ENCODE peak calls at places on chromosomes 3 and 15, in seven cellular contexts. R, W, I, G, P, N and J are unnamed samples.
A peak's percentile ranks its signal among the peaks of the same experiment; 100 is the strongest.

GRCh38 chr15:42999201-42999779 is 78.7 kb upstream of the TTBK2 start:
- DNase-seq in I (no peak), P (no peak), R (no peak), W (no peak), G (no peak), N (no peak), J (no peak)

GRCh38 chr3:120682095-120682681 is at the start of gene HGD:
- DNase-seq in N (no peak), W (no peak), I (no peak), R (no peak), G (no peak), P (no peak), J (no peak)

GRCh38 chr15:73956276-73957086 is 30.2 kb downstream of the LOXL1 start:
- DNase-seq in I (peak; percentile 66), R (peak; percentile 98), N (no peak), G (no peak), P (peak; percentile 91), W (peak; percentile 95), J (peak; percentile 80)

GRCh38 chr3:13998831-13999230 is 119.0 kb upstream of the WNT7A start:
- DNase-seq in I (no peak), G (no peak), P (no peak), W (no peak), R (no peak), N (no peak), J (no peak)

GRCh38 chr15:41820791-41821423 is 7.0 kb upstream of the JMJD7 start:
- DNase-seq in I (no peak), P (no peak), R (no peak), G (no peak), W (no peak), N (no peak), J (peak; percentile 58)

GRCh38 chr3:77326586-77326985 is 286.7 kb downstream of the ROBO2 start:
- DNase-seq in W (no peak), P (no peak), N (no peak), I (no peak), R (no peak), G (no peak), J (no peak)

GRCh38 chr3:112333386-112334334 is 704 bp downstream of the CD200 start:
- DNase-seq in W (peak; percentile 0), I (no peak), P (peak; percentile 75), N (no peak), R (peak; percentile 36), G (no peak), J (peak; percentile 76)

GRCh38 chr3:14118400-14119165 is 6.1 kb downstream of the CHCHD4 start:
- DNase-seq in P (peak; percentile 52), N (peak; percentile 64), G (no peak), R (no peak), I (no peak), W (no peak), J (no peak)

GRCh38 chr15:60000824-60001641 is 3.1 kb upstream of the FOXB1 start:
- DNase-seq in N (no peak), I (no peak), G (no peak), P (no peak), W (no peak), R (no peak), J (no peak)

GRCh38 chr15:40155270-40155910 is 5.5 kb upstream of the BUB1B start:
- DNase-seq in W (no peak), I (no peak), N (peak; percentile 69), G (no peak), P (no peak), R (no peak), J (no peak)

GRCh38 chr15:45134682-45135604 is 5.1 kb downstream of the DUOX1 start:
- DNase-seq in R (no peak), P (no peak), W (no peak), I (no peak), G (no peak), N (peak; percentile 71), J (no peak)

GRCh38 chr3:50003216-50003615 is 63.3 kb downstream of the RBM6 start:
- DNase-seq in P (no peak), G (no peak), N (no peak), I (peak; percentile 30), R (peak; percentile 60), W (peak; percentile 3), J (no peak)

GRCh38 chr3:69880069-69880640 is 119.4 kb upstream of the SAMMSON start:
- DNase-seq in P (no peak), N (no peak), W (no peak), G (no peak), I (no peak), R (no peak), J (no peak)

GRCh38 chr3:148092624-148093194 is 605.0 kb upstream of the AGTR1 start:
- DNase-seq in R (no peak), N (no peak), P (no peak), I (no peak), W (no peak), G (no peak), J (no peak)

GRCh38 chr3:51539291-51539891 is 872 bp downstream of the RAD54L2 start:
- DNase-seq in I (peak; percentile 19), W (peak; percentile 46), R (peak; percentile 86), P (peak; percentile 52), G (no peak), N (no peak), J (peak; percentile 61)

GRCh38 chr3:158788446-158788845 is 13.4 kb upstream of the MFSD1 start:
- DNase-seq in I (no peak), N (no peak), W (no peak), P (no peak), R (peak; percentile 31), G (no peak), J (no peak)

GRCh38 chr3:133895208-133896001 is at the start of gene RAB6B:
- DNase-seq in G (no peak), W (peak; percentile 32), R (peak; percentile 51), N (peak; percentile 71), I (no peak), P (peak; percentile 16), J (no peak)

GRCh38 chr3:22585504-22585903 is 617.6 kb upstream of the UBE2E2 start:
- DNase-seq in G (no peak), N (no peak), P (no peak), I (no peak), W (no peak), R (peak; percentile 76), J (no peak)

GRCh38 chr3:115190747-115191146 is 43.7 kb upstream of the ZBTB20 start:
- DNase-seq in G (no peak), R (no peak), I (no peak), W (no peak), P (no peak), N (no peak), J (no peak)

GRCh38 chr15:90872481-90873184 is 4.2 kb downstream of the FURIN start:
- DNase-seq in N (no peak), W (peak; percentile 71), I (peak; percentile 67), G (peak; percentile 32), R (peak; percentile 86), P (peak; percentile 73), J (peak; percentile 47)

GRCh38 chr15:59292393-59292792 is 80.3 kb downstream of the MYO1E start:
- DNase-seq in P (peak; percentile 63), W (peak; percentile 26), N (no peak), I (peak; percentile 54), R (peak; percentile 78), G (no peak), J (no peak)

GRCh38 chr3:16836505-16837237 is 48.1 kb upstream of the PLCL2 start:
- DNase-seq in W (peak; percentile 41), R (peak; percentile 24), I (no peak), P (peak; percentile 3), N (no peak), G (no peak), J (no peak)

GRCh38 chr3:73070675-73071575 is 9.5 kb downstream of the EBLN2 start:
- DNase-seq in R (peak; percentile 85), G (no peak), P (peak; percentile 87), I (no peak), N (no peak), W (peak; percentile 97), J (no peak)

GRCh38 chr3:73071952-73072351 is 10.5 kb downstream of the EBLN2 start:
- DNase-seq in G (no peak), W (no peak), N (no peak), P (no peak), I (no peak), R (no peak), J (no peak)

GRCh38 chr3:73072634-73073033 is 11.2 kb downstream of the EBLN2 start:
- DNase-seq in W (peak; percentile 28), P (no peak), G (no peak), N (no peak), I (no peak), R (no peak), J (no peak)

GRCh38 chr3:73074681-73075305 is 13.3 kb downstream of the EBLN2 start:
- DNase-seq in P (no peak), R (peak; percentile 45), G (no peak), I (no peak), W (peak; percentile 85), N (no peak), J (no peak)

DNA sequence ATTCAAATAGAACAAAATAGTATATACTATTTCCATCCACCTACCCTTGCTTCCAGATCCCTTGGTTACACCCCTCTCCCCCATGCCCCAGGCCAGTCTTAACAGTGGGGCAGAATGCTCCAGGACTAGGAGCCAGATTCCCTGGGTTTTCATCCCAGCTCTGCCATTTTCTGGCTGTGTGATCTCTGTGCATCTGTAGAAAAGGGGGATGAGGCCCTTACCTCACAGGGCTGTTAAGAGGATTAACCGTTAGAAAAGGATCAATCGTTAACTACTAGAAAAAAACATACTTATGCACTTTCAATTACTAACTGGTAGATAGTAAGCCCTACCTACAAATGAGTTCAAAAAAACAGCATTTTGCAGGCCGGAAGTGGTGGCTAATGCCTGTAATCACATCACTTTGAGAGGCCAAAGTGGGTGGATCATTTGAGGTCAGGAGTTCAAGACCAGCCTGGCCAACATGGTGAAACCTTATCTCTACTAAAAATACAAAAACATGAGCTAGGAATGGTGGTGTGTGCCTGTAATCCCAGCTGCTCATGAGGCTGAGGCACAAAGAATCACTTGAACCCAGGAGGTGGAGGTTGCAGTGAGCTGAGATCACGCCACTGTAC is 11.7 kb downstream of the EBLN2 start:
- DNase-seq in W (no peak), N (no peak), G (no peak), P (peak; percentile 51), R (peak; percentile 19), I (no peak), J (no peak)
- H3K4me3 ChIP-seq in W (no peak overlapping the region), N (no peak overlapping the region), G (no peak overlapping the region), P (no peak overlapping the region), R (no peak overlapping the region), I (no peak overlapping the region), J (no peak overlapping the region)

GRCh38 chr15:29656636-29657475 is 165.4 kb downstream of the TJP1 start:
- DNase-seq in G (no peak), P (no peak), W (no peak), I (no peak), R (peak; percentile 19), N (no peak), J (no peak)
- H3K4me3 ChIP-seq in G (no peak overlapping the region), P (no peak overlapping the region), W (no peak overlapping the region), I (no peak overlapping the region), R (no peak overlapping the region), N (no peak overlapping the region), J (no peak overlapping the region)

GRCh38 chr3:179068779-179069530 is 2.7 kb downstream of the ZMAT3 start:
- DNase-seq in P (peak; percentile 42), I (no peak), N (no peak), R (no peak), G (peak; percentile 4), W (peak; percentile 64), J (no peak)
- H3K4me3 ChIP-seq in P (peak overlapping the region; percentile 93), I (peak overlapping the region; percentile 64), N (peak overlapping the region; percentile 80), R (peak overlapping the region; percentile 78), G (no peak overlapping the region), W (peak overlapping the region; percentile 89), J (no peak overlapping the region)

DNA sequence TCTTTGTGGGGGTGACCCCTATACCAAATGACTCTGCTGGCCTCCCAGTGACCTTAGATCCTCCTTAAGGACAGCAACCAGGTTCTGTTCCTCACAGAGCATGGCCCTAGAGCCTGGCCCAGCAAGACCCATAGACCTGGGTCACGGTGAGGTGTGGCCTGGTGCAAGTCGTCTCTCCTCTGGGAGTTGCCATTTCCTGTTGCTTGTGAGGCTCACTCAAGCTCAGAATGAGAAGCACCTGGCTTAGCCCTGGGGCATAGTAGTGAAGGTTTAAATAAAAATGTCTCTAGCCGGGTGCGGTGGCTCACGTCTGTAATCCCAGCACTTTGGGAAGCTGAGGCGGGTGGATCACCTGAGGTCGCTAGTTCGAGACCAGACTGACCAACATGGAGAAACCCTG is 131.3 kb downstream of the SMAD6 start:
- DNase-seq in N (peak; percentile 39), P (no peak), G (no peak), W (no peak), I (no peak), R (no peak), J (peak; percentile 79)
- H3K4me3 ChIP-seq in N (no peak overlapping the region), P (no peak overlapping the region), G (no peak overlapping the region), W (no peak overlapping the region), I (no peak overlapping the region), R (no peak overlapping the region), J (no peak overlapping the region)